ENCODE peak calls at places on chromosomes 1 and 21, in ten cellular contexts. T is smooth muscle cell of the brain vasculature; W is nephron progenitor cell; M is globus pallidus; K is activated T-helper 1 cell treated with anti-CD3 and anti-CD28 coated beads, Interleukin-2, amount 50 U/mL, for 16 hours; J is stomach; R is iPS-NIHi11; C is NCI-H2081; U is CD8-positive, alpha-beta T cell; H is putamen. D is an unnamed sample.

GRCh38 chr1:156726549-156727226 is 1.6 kb upstream of the METTL25B start:
- DNase-seq in T (no peak), W (peak), M (no peak), K (no peak), J (peak), R (no peak), C (peak), U (no peak), H (no peak), D (peak)

GRCh38 chr1:59967141-59967697 is 40.6 kb upstream of the CYP2J2 start:
- DNase-seq in T (no peak), W (no peak), M (no peak), K (no peak), J (no peak), R (no peak), C (peak), U (no peak), H (no peak), D (no peak)

GRCh38 chr1:169795687-169796086 is 980 bp upstream of the METTL18 start:
- DNase-seq in T (no peak), W (no peak), M (no peak), K (no peak), J (no peak), R (no peak), C (no peak), U (no peak), H (no peak), D (no peak)

GRCh38 chr1:54311506-54311905 is 94.7 kb downstream of the SSBP3 start:
- DNase-seq in T (no peak), W (no peak), M (no peak), K (no peak), J (no peak), R (no peak), C (no peak), U (no peak), H (no peak), D (no peak)

GRCh38 chr1:22572778-22573177 is 9.5 kb downstream of the EPHA8 start:
- DNase-seq in T (no peak), W (no peak), M (no peak), K (no peak), J (no peak), R (no peak), C (no peak), U (no peak), H (no peak), D (no peak)

GRCh38 chr21:44951186-44951915 is 11.5 kb downstream of the SLX9 start:
- DNase-seq in T (no peak), W (no peak), M (no peak), K (no peak), J (no peak), R (no peak), C (no peak), U (no peak), H (no peak), D (no peak)

GRCh38 chr1:227897704-227898438 is 49.9 kb downstream of the WNT9A start:
- DNase-seq in T (no peak), W (no peak), M (no peak), K (no peak), J (peak), R (no peak), C (no peak), U (no peak), H (no peak), D (no peak)

GRCh38 chr1:164466429-164466828 is 92.6 kb upstream of the PBX1 start:
- DNase-seq in T (no peak), W (no peak), M (no peak), K (no peak), J (no peak), R (no peak), C (no peak), U (no peak), H (no peak), D (no peak)

GRCh38 chr1:42922687-42923366 is 35.8 kb downstream of the SLC2A1 start:
- DNase-seq in T (no peak), W (peak), M (peak), K (peak), J (no peak), R (peak), C (peak), U (no peak), H (peak), D (peak)

GRCh38 chr1:36555041-36555440 is 72.3 kb upstream of the CSF3R start:
- DNase-seq in T (no peak), W (no peak), M (no peak), K (no peak), J (no peak), R (no peak), C (no peak), U (no peak), H (no peak), D (no peak)

GRCh38 chr1:207318072-207318619 is 3.3 kb upstream of the CD55 start:
- DNase-seq in T (no peak), W (no peak), M (no peak), K (no peak), J (no peak), R (no peak), C (no peak), U (no peak), H (no peak), D (no peak)

GRCh38 chr1:62508187-62508758 is 71.4 kb downstream of the USP1 start:
- DNase-seq in T (peak), W (no peak), M (peak), K (no peak), J (no peak), R (peak), C (peak), U (no peak), H (peak), D (peak)

GRCh38 chr1:247530785-247531184 is 5.5 kb downstream of the OR2C3 start:
- DNase-seq in T (no peak), W (no peak), M (no peak), K (no peak), J (no peak), R (no peak), C (no peak), U (no peak), H (no peak), D (no peak)

GRCh38 chr1:67843335-67843734 is 10.1 kb upstream of the GNG12 start:
- DNase-seq in T (no peak), W (no peak), M (no peak), K (no peak), J (no peak), R (no peak), C (no peak), U (no peak), H (no peak), D (no peak)

GRCh38 chr1:11495579-11495978 is 16.6 kb downstream of the DISP3 start:
- DNase-seq in T (no peak), W (no peak), M (no peak), K (no peak), J (no peak), R (no peak), C (no peak), U (no peak), H (no peak), D (no peak)

GRCh38 chr1:63557365-63557987 is 34.2 kb downstream of the EFCAB7 start:
- DNase-seq in T (no peak), W (peak), M (no peak), K (no peak), J (no peak), R (peak), C (no peak), U (no peak), H (no peak), D (no peak)

GRCh38 chr1:233614173-233614742 is 352 bp downstream of the KCNK1 start:
- DNase-seq in T (no peak), W (peak), M (peak), K (no peak), J (peak), R (no peak), C (peak), U (no peak), H (peak), D (peak)

GRCh38 chr1:36223373-36223995 is 759 bp upstream of the THRAP3 start:
- DNase-seq in T (no peak), W (no peak), M (peak), K (no peak), J (no peak), R (no peak), C (no peak), U (peak), H (peak), D (peak)

GRCh38 chr21:41407541-41408460 is 18.2 kb upstream of the MX1 start:
- DNase-seq in T (no peak), W (no peak), M (no peak), K (no peak), J (no peak), R (no peak), C (no peak), U (no peak), H (no peak), D (no peak)

GRCh38 chr1:2812136-2812535 is 10.6 kb upstream of the TTC34 start:
- DNase-seq in T (no peak), W (no peak), M (no peak), K (no peak), J (no peak), R (no peak), C (no peak), U (no peak), H (no peak), D (no peak)

GRCh38 chr1:75616436-75617433 is 5.8 kb upstream of the SLC44A5 start:
- DNase-seq in T (no peak), W (peak), M (no peak), K (no peak), J (no peak), R (peak), C (no peak), U (no peak), H (no peak), D (peak)

GRCh38 chr1:31706384-31707058 is 2.7 kb upstream of the COL16A1 start:
- DNase-seq in T (no peak), W (no peak), M (no peak), K (no peak), J (no peak), R (no peak), C (no peak), U (no peak), H (no peak), D (no peak)

GRCh38 chr1:23910553-23911246 is 2.5 kb downstream of the CNR2 start:
- DNase-seq in T (no peak), W (no peak), M (no peak), K (no peak), J (no peak), R (no peak), C (no peak), U (no peak), H (no peak), D (no peak)

GRCh38 chr1:58683519-58683918 is 16.3 kb downstream of the MYSM1 start:
- DNase-seq in T (no peak), W (no peak), M (no peak), K (no peak), J (no peak), R (no peak), C (no peak), U (no peak), H (no peak), D (no peak)